ENCODE peak calls at places on chromosomes 11 and 22, in ten cellular contexts. B, G, F, M, U, K, W, R, N and T are unnamed samples.

GRCh38 chr22:35873426-35873825 is 155.2 kb downstream of the RBFOX2 start:
- DNase-seq in B (no peak), G (no peak), F (no peak), M (no peak), U (no peak), K (no peak), W (no peak), R (no peak), N (no peak), T (no peak)

GRCh38 chr11:86805873-86806310 is 5.5 kb downstream of the PRSS23 start:
- DNase-seq in B (no peak), G (no peak), F (no peak), M (no peak), U (no peak), K (no peak), W (no peak), R (no peak), N (no peak), T (no peak)

GRCh38 chr22:29369460-29369859 is 18.9 kb downstream of the AP1B1 start:
- DNase-seq in B (no peak), G (peak), F (no peak), M (peak), U (peak), K (peak), W (no peak), R (no peak), N (peak), T (peak)

GRCh38 chr11:15605094-15605493 is 490.4 kb downstream of the INSC start:
- DNase-seq in B (no peak), G (no peak), F (no peak), M (no peak), U (no peak), K (no peak), W (no peak), R (no peak), N (no peak), T (no peak)

GRCh38 chr22:44337658-44338004 is 24.9 kb upstream of the SHISAL1 start:
- DNase-seq in B (no peak), G (peak), F (no peak), M (no peak), U (no peak), K (peak), W (no peak), R (peak), N (no peak), T (peak)

GRCh38 chr11:92978226-92979111 is 9.0 kb downstream of the MTNR1B start:
- DNase-seq in B (no peak), G (peak), F (no peak), M (no peak), U (no peak), K (no peak), W (no peak), R (no peak), N (no peak), T (no peak)

GRCh38 chr11:12380565-12381325 is 3.4 kb downstream of the PARVA start:
- DNase-seq in B (peak), G (no peak), F (no peak), M (no peak), U (no peak), K (no peak), W (no peak), R (no peak), N (no peak), T (no peak)

GRCh38 chr22:36177160-36177559 is 16.6 kb upstream of the APOL3 start:
- DNase-seq in B (no peak), G (no peak), F (no peak), M (no peak), U (no peak), K (no peak), W (no peak), R (no peak), N (no peak), T (no peak)

GRCh38 chr22:49464024-49464423 is 363.6 kb downstream of the BRD1 start:
- DNase-seq in B (no peak), G (no peak), F (no peak), M (no peak), U (no peak), K (no peak), W (no peak), R (no peak), N (no peak), T (no peak)

GRCh38 chr22:49617866-49618688 is 209.6 kb downstream of the BRD1 start:
- DNase-seq in B (no peak), G (no peak), F (no peak), M (no peak), U (peak), K (no peak), W (no peak), R (no peak), N (no peak), T (no peak)

GRCh38 chr11:61632096-61632495 is 48.1 kb upstream of the DAGLA start:
- DNase-seq in B (no peak), G (no peak), F (no peak), M (no peak), U (no peak), K (no peak), W (no peak), R (no peak), N (no peak), T (peak)

GRCh38 chr11:18754308-18754707 is 28.3 kb upstream of the IGSF22 start:
- DNase-seq in B (no peak), G (peak), F (no peak), M (no peak), U (no peak), K (no peak), W (no peak), R (peak), N (no peak), T (no peak)

GRCh38 chr11:111417766-111418435 is 38.8 kb upstream of the POU2AF1 start:
- DNase-seq in B (no peak), G (peak), F (no peak), M (peak), U (peak), K (no peak), W (no peak), R (no peak), N (peak), T (no peak)

GRCh38 chr11:95241673-95242072 is 10.7 kb upstream of the SESN3 start:
- DNase-seq in B (no peak), G (no peak), F (no peak), M (no peak), U (no peak), K (no peak), W (no peak), R (no peak), N (no peak), T (no peak)
- H3K4me3 ChIP-seq in B (no peak), G (no peak), F (no peak), M (no peak), U (peak), K (no peak), W (no peak), R (no peak), N (no peak), T (no peak)

GRCh38 chr11:765025-765801 is 12.1 kb downstream of the GATD1 start:
- DNase-seq in B (no peak), G (peak), F (no peak), M (peak), U (peak), K (peak), W (peak), R (peak), N (peak), T (peak)

GRCh38 chr11:765802-766091 is 11.5 kb downstream of the GATD1 start:
- DNase-seq in B (no peak), G (no peak), F (no peak), M (no peak), U (no peak), K (no peak), W (no peak), R (no peak), N (no peak), T (no peak)

GRCh38 chr11:763073-763463 is 14.2 kb downstream of the GATD1 start:
- DNase-seq in B (no peak), G (no peak), F (no peak), M (peak), U (no peak), K (no peak), W (no peak), R (no peak), N (no peak), T (no peak)

GRCh38 chr11:763549-764321 is 13.6 kb downstream of the GATD1 start:
- DNase-seq in B (no peak), G (no peak), F (no peak), M (peak), U (peak), K (no peak), W (no peak), R (no peak), N (no peak), T (no peak)

GRCh38 chr11:764322-765024 is 12.8 kb downstream of the GATD1 start:
- DNase-seq in B (no peak), G (no peak), F (no peak), M (peak), U (no peak), K (no peak), W (no peak), R (no peak), N (no peak), T (no peak)
- TF ChIP-seq POLR2A in B (no peak), G (no peak), F (no peak), M (no peak), U (no peak), K (no peak), W (no peak), R (no peak), N (no peak), T (no peak)

GRCh38 chr11:67504023-67504949 is 877 bp downstream of the PITPNM1 start:
- DNase-seq in B (no peak), G (no peak), F (no peak), M (no peak), U (peak), K (no peak), W (no peak), R (no peak), N (no peak), T (peak)

GRCh38 chr11:67502328-67502979 is 2.7 kb downstream of the PITPNM1 start:
- DNase-seq in B (no peak), G (no peak), F (no peak), M (no peak), U (no peak), K (no peak), W (no peak), R (no peak), N (no peak), T (no peak)

GRCh38 chr11:67501854-67502253 is 3.3 kb downstream of the PITPNM1 start:
- DNase-seq in B (no peak), G (no peak), F (no peak), M (no peak), U (no peak), K (no peak), W (no peak), R (no peak), N (no peak), T (no peak)

GRCh38 chr11:67504950-67505561 is at the start of gene PITPNM1:
- DNase-seq in B (no peak), G (peak), F (no peak), M (peak), U (peak), K (peak), W (no peak), R (peak), N (peak), T (peak)

GRCh38 chr11:67503119-67504022 is 1.8 kb downstream of the PITPNM1 start:
- DNase-seq in B (no peak), G (no peak), F (no peak), M (no peak), U (no peak), K (no peak), W (no peak), R (no peak), N (no peak), T (peak)
- H3K4me3 ChIP-seq in B (peak), G (peak), F (peak), M (no peak), U (peak), K (no peak), W (peak), R (peak), N (peak), T (peak)

GRCh38 chr11:126355324-126355925 is at the start of gene ST3GAL4:
- DNase-seq in B (no peak), G (peak), F (peak), M (peak), U (peak), K (peak), W (no peak), R (peak), N (peak), T (peak)
- TF ChIP-seq POLR2A in B (no peak), G (no peak), F (peak), M (no peak), U (no peak), K (peak), W (peak), R (peak), N (no peak), T (peak)

DNA sequence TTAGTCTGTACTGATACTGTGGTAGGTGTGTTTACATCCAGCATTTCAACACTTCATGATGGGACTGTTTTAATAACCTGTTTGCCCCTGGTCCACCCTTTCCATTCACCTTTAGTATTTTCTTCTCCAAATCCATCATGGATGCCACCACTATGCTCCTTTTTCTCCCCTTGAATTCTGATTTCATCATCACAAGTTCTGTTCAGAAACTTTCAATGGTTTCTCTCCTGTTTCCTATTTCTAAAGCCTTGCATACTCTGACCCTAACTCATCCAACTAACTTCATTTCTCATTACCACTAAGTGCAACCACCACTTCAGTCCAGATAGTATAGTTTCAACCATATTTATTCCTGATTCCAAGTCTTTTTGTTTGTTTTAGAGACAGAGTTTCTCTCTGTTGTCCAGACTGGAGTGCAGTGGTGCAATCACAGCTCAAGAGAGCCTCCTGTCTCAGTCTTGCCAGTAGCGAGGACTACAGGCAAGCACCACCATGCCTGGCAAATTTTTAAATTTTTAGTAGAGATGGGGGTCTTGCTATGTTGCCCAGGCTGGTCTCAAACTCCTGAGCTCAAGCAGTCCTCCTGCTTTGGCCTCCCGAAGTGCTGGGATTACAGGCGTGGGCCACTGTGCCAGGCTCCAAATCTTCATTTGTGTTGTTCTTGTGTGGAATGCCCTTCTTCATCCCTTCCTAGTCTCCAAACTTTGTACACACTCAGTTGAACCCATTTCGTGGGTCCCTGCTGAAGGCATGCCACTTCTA is 1.2 kb upstream of the LIN7C start:
- DNase-seq in B (no peak), G (no peak), F (no peak), M (no peak), U (no peak), K (no peak), W (no peak), R (no peak), N (no peak), T (peak)
- H3K4me3 ChIP-seq in B (peak), G (peak), F (peak), M (no peak), U (peak), K (no peak), W (peak), R (peak), N (peak), T (peak)

GRCh38 chr22:19213496-19214473 is 35.2 kb upstream of the SLC25A1 start:
- DNase-seq in B (no peak), G (peak), F (no peak), M (no peak), U (no peak), K (no peak), W (no peak), R (no peak), N (no peak), T (no peak)

GRCh38 chr22:19210188-19210587 is 31.7 kb upstream of the SLC25A1 start:
- DNase-seq in B (no peak), G (no peak), F (no peak), M (no peak), U (no peak), K (no peak), W (no peak), R (no peak), N (no peak), T (no peak)

GRCh38 chr22:19212302-19212870 is 33.9 kb upstream of the SLC25A1 start:
- DNase-seq in B (no peak), G (no peak), F (no peak), M (no peak), U (no peak), K (no peak), W (no peak), R (no peak), N (peak), T (no peak)

GRCh38 chr22:19215360-19215759 is 36.8 kb upstream of the SLC25A1 start:
- DNase-seq in B (no peak), G (no peak), F (no peak), M (no peak), U (no peak), K (no peak), W (no peak), R (no peak), N (peak), T (no peak)

GRCh38 chr22:19213001-19213400 is 34.5 kb upstream of the SLC25A1 start:
- DNase-seq in B (no peak), G (no peak), F (no peak), M (no peak), U (no peak), K (no peak), W (no peak), R (no peak), N (no peak), T (no peak)
- TF ChIP-seq POLR2A in B (no peak), G (no peak), F (no peak), M (no peak), U (no peak), K (no peak), W (no peak), R (no peak), N (no peak), T (no peak)

DNA sequence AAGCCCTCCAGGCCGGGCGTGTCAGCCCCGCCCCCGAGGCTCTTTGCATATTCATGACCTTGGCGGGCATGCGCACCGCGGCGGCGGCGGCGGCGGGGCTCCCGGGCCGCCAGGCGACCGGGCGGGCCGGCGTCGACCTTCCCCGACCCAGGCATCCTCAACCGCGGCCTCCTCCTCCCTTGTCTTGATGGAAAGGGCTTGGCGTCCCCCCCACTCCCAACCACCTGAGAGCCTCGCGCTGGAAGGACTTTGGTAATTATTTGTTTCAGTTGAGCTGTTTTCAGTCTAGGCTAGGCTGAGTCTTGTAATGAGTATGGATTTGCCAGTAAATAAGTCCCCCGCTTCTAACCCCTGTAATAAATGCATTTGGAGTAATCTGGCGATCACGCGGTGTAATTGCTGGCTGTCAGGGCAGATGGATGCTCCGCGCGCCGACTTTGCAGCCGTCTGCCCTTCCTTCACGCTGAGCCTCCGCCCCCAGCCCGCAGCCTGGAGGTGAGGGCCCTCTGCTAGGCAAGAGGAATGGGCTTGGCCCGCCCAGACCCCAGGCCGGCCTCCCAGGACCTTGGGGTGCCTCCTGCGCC is 25.2 kb downstream of the FLRT1 start:
- DNase-seq in B (no peak), G (no peak), F (no peak), M (no peak), U (peak), K (peak), W (no peak), R (peak), N (no peak), T (no peak)
- H3K4me3 ChIP-seq in B (peak), G (peak), F (peak), M (no peak), U (peak), K (no peak), W (no peak), R (peak), N (peak), T (no peak)

GRCh38 chr22:47098554-47098953 is 336.1 kb downstream of the TBC1D22A start:
- DNase-seq in B (no peak), G (no peak), F (no peak), M (no peak), U (no peak), K (no peak), W (no peak), R (no peak), N (no peak), T (no peak)

GRCh38 chr22:47098121-47098520 is 335.7 kb downstream of the TBC1D22A start:
- DNase-seq in B (no peak), G (no peak), F (no peak), M (no peak), U (no peak), K (no peak), W (no peak), R (no peak), N (no peak), T (no peak)

GRCh38 chr22:47100646-47101045 is 338.2 kb downstream of the TBC1D22A start:
- DNase-seq in B (no peak), G (no peak), F (no peak), M (no peak), U (no peak), K (no peak), W (no peak), R (no peak), N (no peak), T (no peak)

GRCh38 chr22:47101321-47101885 is 339.0 kb downstream of the TBC1D22A start:
- DNase-seq in B (no peak), G (no peak), F (no peak), M (peak), U (no peak), K (no peak), W (no peak), R (no peak), N (no peak), T (no peak)

GRCh38 chr22:47100019-47100418 is 337.6 kb downstream of the TBC1D22A start:
- DNase-seq in B (no peak), G (no peak), F (no peak), M (no peak), U (no peak), K (no peak), W (no peak), R (no peak), N (no peak), T (no peak)
- TF ChIP-seq POLR2A in B (no peak), G (no peak), F (no peak), M (no peak), U (no peak), K (no peak), W (no peak), R (no peak), N (no peak), T (no peak)